ENCODE peak calls at places on chromosomes 4 and X, in seven cellular contexts. X is A549; I is T-helper 1 cell; J is psoas muscle; T is WERI-Rb-1; Z is stimulated activated CD4-positive, alpha-beta T cell treated with anti-CD3 and anti-CD28 coated beads, Interleukin-4, amount 100 ng/mL, for 48 hours; A is hypothalamus. Y is an unnamed sample.

GRCh38 chrX:12767856-12768255 is 23.4 kb upstream of the PRPS2 start:
- DNase-seq in T (no peak), A (no peak), J (no peak), Z (no peak), X (no peak), I (no peak), Y (no peak)

GRCh38 chr4:70778888-70779422 is 57.2 kb downstream of the RUFY3 start:
- DNase-seq in J (no peak), X (no peak), T (no peak), Z (no peak), I (no peak), A (no peak), Y (peak)

GRCh38 chrX:103779156-103779555 is 2.5 kb downstream of the PLP1 start:
- DNase-seq in T (no peak), I (no peak), Z (no peak), X (no peak), J (no peak), A (no peak), Y (no peak)

GRCh38 chrX:136477026-136477425 is 10.7 kb upstream of the BRS3 start:
- DNase-seq in X (peak), J (no peak), T (peak), Z (no peak), I (no peak), A (no peak), Y (no peak)

GRCh38 chrX:357693-358471 is 28.8 kb downstream of the PPP2R3B start:
- DNase-seq in I (peak), Z (peak), J (peak), A (no peak), T (no peak), X (no peak), Y (no peak)

GRCh38 chr4:86660407-86660806 is 66.3 kb downstream of the PTPN13 start:
- DNase-seq in T (no peak), Z (no peak), A (no peak), X (no peak), J (no peak), I (no peak), Y (no peak)

GRCh38 chr4:25320374-25321172 is 8.0 kb downstream of the ZCCHC4 start:
- DNase-seq in T (no peak), X (peak), J (no peak), I (peak), Z (no peak), A (no peak), Y (no peak)

GRCh38 chr4:26132858-26133257 is 188.0 kb upstream of the RBPJ start:
- DNase-seq in X (no peak), J (no peak), T (peak), Z (no peak), I (no peak), A (no peak), Y (peak)

GRCh38 chr4:107854326-107855030 is 29.7 kb downstream of the SGMS2 start:
- DNase-seq in T (no peak), X (no peak), Z (no peak), A (no peak), J (no peak), I (no peak), Y (peak)

GRCh38 chr4:77040265-77040664 is 35.5 kb downstream of the CCNI start:
- DNase-seq in T (no peak), A (no peak), Z (no peak), I (no peak), X (no peak), J (no peak), Y (no peak)

GRCh38 chrX:65582450-65583082 is 48.0 kb upstream of the LAS1L start:
- DNase-seq in A (no peak), T (peak), Z (no peak), J (no peak), I (no peak), X (no peak), Y (peak)

GRCh38 chr4:184267673-184268573 is 50.2 kb upstream of the ENPP6 start:
- DNase-seq in A (no peak), I (peak), X (peak), Z (peak), T (no peak), J (no peak), Y (no peak)

GRCh38 chr4:139666735-139667266 is 1.2 kb downstream of the MGST2 start:
- DNase-seq in I (peak), Z (no peak), T (peak), A (no peak), X (no peak), J (peak), Y (peak)